ENCODE peak calls at places on chromosomes 3 and 15, in four cellular contexts. X, B, P and W are unnamed samples.

GRCh38 chr15:56325186-56325585 is 40.0 kb upstream of the TEX9 start:
- DNase-seq in P (no peak), B (peak; percentile 70), X (no peak), W (no peak)

GRCh38 chr15:73988075-73988969 is 3.8 kb downstream of the STOML1 start:
- DNase-seq in X (no peak), B (peak; percentile 30), P (no peak), W (no peak)

GRCh38 chr3:159856496-159857098 is 132.0 kb upstream of the IL12A start:
- DNase-seq in B (no peak), P (no peak), X (no peak), W (no peak)

GRCh38 chr3:110859340-110859739 is 212.3 kb upstream of the NECTIN3 start:
- DNase-seq in P (no peak), B (no peak), X (no peak), W (peak; percentile 14)

GRCh38 chr3:16067837-16068471 is 106.5 kb upstream of the GALNT15 start:
- DNase-seq in P (no peak), X (no peak), B (peak; percentile 66), W (no peak)

GRCh38 chr15:64656508-64656907 is 118.9 kb downstream of the RBPMS2 start:
- DNase-seq in B (no peak), X (no peak), P (no peak), W (no peak)

GRCh38 chr3:25508901-25509300 is 80.8 kb downstream of the RARB start:
- DNase-seq in X (no peak), B (peak; percentile 80), P (no peak), W (peak; percentile 60)

GRCh38 chr3:133547432-133548041 is 25.9 kb upstream of the CDV3 start:
- DNase-seq in P (no peak), X (peak; percentile 78), B (peak; percentile 74), W (no peak)

GRCh38 chr3:168872811-168873210 is 777.1 kb upstream of the GOLIM4 start:
- DNase-seq in P (no peak), X (no peak), B (no peak), W (no peak)

GRCh38 chr3:52120576-52121458 is 33.4 kb downstream of the POC1A start:
- DNase-seq in P (peak; percentile 43), B (peak; percentile 42), X (no peak), W (no peak)

GRCh38 chr3:143247007-143247563 is 127.5 kb downstream of the CHST2 start:
- DNase-seq in P (no peak), X (no peak), B (no peak), W (no peak)

GRCh38 chr3:59163953-59164352 is 114.1 kb upstream of the CFAP20DC start:
- DNase-seq in P (no peak), B (peak; percentile 3), X (no peak), W (no peak)

GRCh38 chr3:127693336-127693843 is 20.6 kb downstream of the ABTB1 start:
- DNase-seq in X (no peak), B (no peak), P (no peak), W (no peak)

DNA sequence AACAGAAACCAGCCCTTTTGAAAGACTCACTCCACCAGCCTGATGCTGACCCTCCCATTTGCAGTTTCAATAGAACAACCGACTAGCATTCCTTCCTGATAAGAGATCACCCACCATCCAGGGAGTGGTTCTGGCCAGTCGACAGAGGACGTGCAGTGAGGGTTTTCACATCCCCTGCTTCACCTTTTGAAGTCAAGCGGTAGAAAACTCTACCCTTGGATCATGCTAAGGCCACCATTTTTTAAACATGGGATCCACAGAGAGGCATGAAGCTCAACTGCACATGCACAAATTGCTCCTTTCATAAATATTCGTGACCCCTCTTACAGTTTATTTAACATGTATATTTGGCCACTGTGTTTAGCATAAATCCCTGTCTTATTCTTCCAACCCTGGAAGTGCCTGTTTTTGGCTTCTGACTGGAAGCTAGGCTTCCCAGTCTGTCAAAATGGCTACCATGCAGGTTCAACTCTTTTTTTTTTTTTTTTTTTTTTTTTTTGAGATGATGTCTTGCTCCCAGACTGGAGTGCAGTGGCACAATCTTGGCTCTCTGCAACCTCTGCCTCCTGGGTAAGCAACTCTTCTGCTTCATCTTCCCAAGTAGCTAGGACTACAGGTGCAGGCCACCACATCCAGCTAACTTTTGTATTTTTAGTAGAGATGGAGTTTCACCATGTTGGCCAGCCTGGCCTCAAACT is 1.0 kb upstream of the THUMPD3 start:
- DNase-seq in P (no peak), B (no peak), X (no peak), W (no peak)
- H3K4me3 ChIP-seq in P (no peak overlapping the region), B (peak overlapping the region; percentile 78), X (no peak overlapping the region), W (peak overlapping the region; percentile 63)

DNA sequence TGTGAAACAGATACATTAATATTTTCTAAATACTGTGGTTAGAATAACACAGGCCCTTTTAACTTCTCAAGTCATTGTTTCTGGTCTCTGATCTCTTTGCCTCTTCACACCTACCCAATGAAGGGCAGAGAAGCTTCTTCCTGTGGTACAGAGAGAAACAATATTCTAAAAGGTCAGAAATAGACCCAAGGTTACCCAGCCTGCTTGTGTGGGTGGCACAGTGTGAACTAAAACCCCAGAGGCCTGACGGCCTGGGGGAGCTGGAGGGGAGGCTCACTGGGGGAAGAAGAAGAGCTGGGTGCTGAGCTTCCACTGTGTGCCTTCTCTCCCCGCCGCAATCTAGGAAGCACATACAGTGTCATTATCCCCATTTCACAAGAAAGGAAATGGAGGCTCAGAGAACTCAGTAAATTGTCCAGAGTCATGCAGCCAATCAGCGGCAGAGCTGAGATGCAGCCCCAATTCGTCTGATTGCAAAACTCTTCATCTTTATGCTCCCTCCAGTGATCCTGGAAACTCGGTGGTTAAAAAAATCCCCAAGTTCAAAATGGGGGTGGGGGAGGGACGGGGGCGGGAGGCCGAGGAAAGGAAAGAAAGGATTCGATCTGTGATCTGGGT is 64.1 kb upstream of the HEG1 start:
- DNase-seq in X (no peak), P (no peak), B (no peak), W (no peak)
- H3K4me3 ChIP-seq in X (no peak overlapping the region), P (no peak overlapping the region), B (no peak overlapping the region), W (no peak overlapping the region)

GRCh38 chr15:51828621-51829359 is 663 bp upstream of the TMOD3 start:
- DNase-seq in P (no peak), B (no peak), X (no peak), W (no peak)
- H3K4me3 ChIP-seq in P (no peak overlapping the region), B (no peak overlapping the region), X (peak overlapping the region; percentile 90), W (no peak overlapping the region)

GRCh38 chr15:40238927-40239591 is at the start of gene PAK6:
- DNase-seq in P (peak; percentile 66), B (peak; percentile 90), X (peak; percentile 84), W (no peak)

GRCh38 chr15:40238481-40238926 is 359 bp upstream of the PAK6 start:
- DNase-seq in X (peak; percentile 20), B (no peak), P (no peak), W (no peak)

GRCh38 chr15:40241305-40242215 is 2.7 kb downstream of the PAK6 start:
- DNase-seq in B (no peak), P (no peak), X (peak; percentile 15), W (no peak)

GRCh38 chr15:40240619-40241304 is 1.9 kb downstream of the PAK6 start:
- DNase-seq in B (no peak), P (no peak), X (peak; percentile 24), W (no peak)

GRCh38 chr15:40239671-40240618 is 1.1 kb downstream of the PAK6 start:
- DNase-seq in P (no peak), B (no peak), X (peak; percentile 22), W (no peak)
- H3K4me3 ChIP-seq in P (no peak overlapping the region), B (no peak overlapping the region), X (no peak overlapping the region), W (no peak overlapping the region)